ENCODE peak calls at places on chromosomes 16 and 17, in four cellular contexts. A is IMR-90, R is endodermal cell, B is sigmoid colon. H is an unnamed sample.

GRCh38 chr17:75498019-75498725 is 17.2 kb downstream of the CASKIN2 start:
- DNase-seq in A (no peak), R (no peak), B (no peak), H (no peak)

GRCh38 chr17:14845562-14846335 is 419.4 kb downstream of the PMP22 start:
- DNase-seq in A (peak; percentile 18), R (no peak), B (no peak), H (no peak)

GRCh38 chr16:8634991-8635736 is 13.7 kb downstream of the METTL22 start:
- DNase-seq in A (peak; percentile 28), R (peak; percentile 89), B (peak; percentile 56), H (no peak)

GRCh38 chr17:6456914-6457687 is 12.8 kb downstream of the PIMREG start:
- DNase-seq in A (peak; percentile 76), R (peak; percentile 73), B (no peak), H (no peak)

GRCh38 chr16:88957456-88957767 is 19.6 kb downstream of the CBFA2T3 start:
- DNase-seq in A (no peak), R (no peak), B (no peak), H (no peak)

GRCh38 chr17:50052822-50053653 is 2.9 kb upstream of the ITGA3 start:
- DNase-seq in A (peak; percentile 38), R (no peak), B (no peak), H (no peak)

GRCh38 chr17:41559548-41559947 is 12.3 kb downstream of the KRT9 start:
- DNase-seq in A (peak; percentile 41), R (no peak), B (no peak), H (no peak)

GRCh38 chr17:41464682-41465081 is 2.5 kb downstream of the KRT32 start:
- DNase-seq in A (peak; percentile 91), R (no peak), B (no peak), H (peak; percentile 72)

GRCh38 chr16:81469710-81470481 is 25.3 kb downstream of the CMIP start:
- DNase-seq in A (no peak), R (no peak), B (no peak), H (peak; percentile 87)

GRCh38 chr16:9055661-9056060 is 35.8 kb upstream of the HAPSTR1 start:
- DNase-seq in A (peak; percentile 90), R (no peak), B (no peak), H (no peak)

GRCh38 chr17:58308173-58308984 is 20.2 kb downstream of the TSPOAP1 start:
- DNase-seq in A (no peak), R (peak; percentile 96), B (no peak), H (peak; percentile 83)

GRCh38 chr16:5874899-5875298 is 777.3 kb upstream of the EEF2KMT start:
- DNase-seq in A (no peak), R (no peak), B (no peak), H (no peak)

GRCh38 chr16:49493836-49494235 is 120.2 kb downstream of the C16orf78 start:
- DNase-seq in A (no peak), R (no peak), B (no peak), H (peak; percentile 24)

GRCh38 chr17:38353084-38353604 is 1.5 kb downstream of the SOCS7 start:
- DNase-seq in A (no peak), R (no peak), B (no peak), H (no peak)

GRCh38 chr16:72172105-72173034 is at the start of gene PMFBP1:
- DNase-seq in A (peak; percentile 59), R (no peak), B (peak; percentile 66), H (no peak)

GRCh38 chr17:7113273-7114071 is 1.1 kb downstream of the ASGR2 start:
- DNase-seq in A (no peak), R (no peak), B (no peak), H (no peak)

GRCh38 chr16:73713817-73714495 is 582.7 kb upstream of the PSMD7 start:
- DNase-seq in A (peak; percentile 4), R (peak; percentile 88), B (no peak), H (no peak)

GRCh38 chr17:45320349-45320930 is 3.6 kb upstream of the MAP3K14 start:
- DNase-seq in A (peak; percentile 56), R (no peak), B (no peak), H (no peak)

GRCh38 chr16:76777721-76778120 is 413.3 kb upstream of the MON1B start:
- DNase-seq in A (no peak), R (no peak), B (no peak), H (no peak)

GRCh38 chr16:19132898-19133297 is 19.1 kb downstream of the ITPRIPL2 start:
- DNase-seq in A (no peak), R (no peak), B (no peak), H (no peak)

GRCh38 chr17:48998557-48999440 is 1.6 kb downstream of the IGF2BP1 start:
- DNase-seq in A (peak; percentile 59), R (peak; percentile 70), B (no peak), H (no peak)

GRCh38 chr17:41254861-41255260 is 323 bp upstream of the KRTAP9-9 start:
- DNase-seq in A (peak; percentile 34), R (no peak), B (no peak), H (no peak)

GRCh38 chr16:89010210-89010925 is 33.4 kb upstream of the CBFA2T3 start:
- DNase-seq in A (no peak), R (peak; percentile 30), B (peak; percentile 26), H (peak; percentile 55)

GRCh38 chr16:67015317-67015731 is 13.6 kb upstream of the CBFB start:
- DNase-seq in A (no peak), R (no peak), B (peak; percentile 24), H (no peak)

GRCh38 chr16:89796104-89796503 is 20.3 kb downstream of the FANCA start:
- DNase-seq in A (no peak), R (no peak), B (no peak), H (peak; percentile 57)

GRCh38 chr17:32227910-32228309 is 37.7 kb upstream of the RHBDL3 start:
- DNase-seq in A (no peak), R (peak; percentile 79), B (no peak), H (no peak)

GRCh38 chr16:84810518-84811273 is 9.1 kb upstream of the CRISPLD2 start:
- DNase-seq in A (peak; percentile 63), R (no peak), B (peak; percentile 84), H (no peak)

GRCh38 chr17:66910651-66911285 is 53.7 kb upstream of the CACNG4 start:
- DNase-seq in A (no peak), R (no peak), B (no peak), H (no peak)

GRCh38 chr17:31496601-31497000 is 105.1 kb downstream of the RAB11FIP4 start:
- DNase-seq in A (no peak), R (no peak), B (no peak), H (no peak)

GRCh38 chr17:45101883-45102811 is 30.2 kb downstream of the PLCD3 start:
- DNase-seq in A (no peak), R (no peak), B (no peak), H (no peak)

GRCh38 chr16:19071811-19072777 is 4.7 kb downstream of the COQ7 start:
- DNase-seq in A (peak; percentile 56), R (peak; percentile 88), B (no peak), H (peak; percentile 45)

GRCh38 chr17:42408076-42408475 is 15.0 kb downstream of the CAVIN1 start:
- DNase-seq in A (no peak), R (peak; percentile 78), B (no peak), H (no peak)

GRCh38 chr17:82241926-82242697 is 13.3 kb downstream of the SLC16A3 start:
- DNase-seq in A (no peak), R (no peak), B (peak; percentile 84), H (peak; percentile 78)
- TF ChIP-seq CTCF in A (no peak), R (no peak), B (no peak), H (no peak)

GRCh38 chr16:57533366-57533617 is 3.1 kb downstream of the CCDC102A start:
- DNase-seq in A (no peak), R (no peak), B (no peak), H (no peak)
- H3K4me1 ChIP-seq in A (peaks cover 28% of the 10 kb centered on the region), R (no peaks in the 10 kb centered on the region), B (peaks cover 71% of the 10 kb centered on the region), H (peaks cover 17% of the 10 kb centered on the region)

DNA sequence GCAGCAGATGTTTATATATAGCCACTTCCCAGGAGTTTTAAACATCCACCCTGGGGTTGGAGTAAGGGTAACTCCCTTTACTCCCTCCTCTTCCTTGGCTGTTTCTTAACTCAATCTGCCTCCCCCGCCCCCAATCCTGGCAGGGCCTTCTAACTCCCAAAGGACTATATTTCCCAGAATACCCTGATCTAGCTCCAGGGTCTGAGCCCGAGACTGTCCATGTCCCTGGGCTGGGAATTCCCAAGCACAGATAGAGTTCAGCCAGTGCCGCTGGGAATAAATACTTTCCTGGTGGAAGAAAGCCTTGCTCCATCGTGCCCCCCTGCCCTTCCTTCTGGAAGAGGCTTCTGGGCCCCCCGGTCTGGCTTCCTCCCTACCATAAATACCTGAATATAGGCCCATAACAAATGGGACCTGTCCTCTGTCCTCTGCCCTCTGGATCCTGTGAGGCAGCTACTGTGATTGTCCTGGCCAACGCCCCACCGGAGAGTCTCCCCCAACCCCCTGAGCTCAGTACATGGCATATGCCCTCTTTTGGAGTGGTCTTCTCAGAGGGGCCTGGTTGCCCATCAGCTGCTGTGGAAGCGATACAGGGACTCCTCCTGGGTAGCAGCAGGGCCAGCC is 10.2 kb downstream of the BAHCC1 start:
- DNase-seq in A (no peak), R (no peak), B (peak; percentile 93), H (no peak)
- H3K4me3 ChIP-seq in A (no peak overlapping the region), R (no peak overlapping the region), B (no peak overlapping the region), H (no peak overlapping the region)

GRCh38 chr16:78480588-78480987 is 381.1 kb downstream of the WWOX start:
- DNase-seq in A (no peak), R (no peak), B (no peak), H (no peak)

GRCh38 chr16:78474762-78475161 is 375.3 kb downstream of the WWOX start:
- DNase-seq in A (no peak), R (no peak), B (no peak), H (no peak)

GRCh38 chr16:78483124-78483992 is 383.9 kb downstream of the WWOX start:
- DNase-seq in A (no peak), R (no peak), B (no peak), H (no peak)

GRCh38 chr16:78479723-78480122 is 380.3 kb downstream of the WWOX start:
- DNase-seq in A (no peak), R (peak; percentile 57), B (no peak), H (no peak)

GRCh38 chr16:78478267-78478821 is 378.9 kb downstream of the WWOX start:
- DNase-seq in A (no peak), R (peak; percentile 75), B (no peak), H (no peak)
- TF ChIP-seq CTCF in A (no peak), R (peak; percentile 65), B (no peak), H (no peak)

DNA sequence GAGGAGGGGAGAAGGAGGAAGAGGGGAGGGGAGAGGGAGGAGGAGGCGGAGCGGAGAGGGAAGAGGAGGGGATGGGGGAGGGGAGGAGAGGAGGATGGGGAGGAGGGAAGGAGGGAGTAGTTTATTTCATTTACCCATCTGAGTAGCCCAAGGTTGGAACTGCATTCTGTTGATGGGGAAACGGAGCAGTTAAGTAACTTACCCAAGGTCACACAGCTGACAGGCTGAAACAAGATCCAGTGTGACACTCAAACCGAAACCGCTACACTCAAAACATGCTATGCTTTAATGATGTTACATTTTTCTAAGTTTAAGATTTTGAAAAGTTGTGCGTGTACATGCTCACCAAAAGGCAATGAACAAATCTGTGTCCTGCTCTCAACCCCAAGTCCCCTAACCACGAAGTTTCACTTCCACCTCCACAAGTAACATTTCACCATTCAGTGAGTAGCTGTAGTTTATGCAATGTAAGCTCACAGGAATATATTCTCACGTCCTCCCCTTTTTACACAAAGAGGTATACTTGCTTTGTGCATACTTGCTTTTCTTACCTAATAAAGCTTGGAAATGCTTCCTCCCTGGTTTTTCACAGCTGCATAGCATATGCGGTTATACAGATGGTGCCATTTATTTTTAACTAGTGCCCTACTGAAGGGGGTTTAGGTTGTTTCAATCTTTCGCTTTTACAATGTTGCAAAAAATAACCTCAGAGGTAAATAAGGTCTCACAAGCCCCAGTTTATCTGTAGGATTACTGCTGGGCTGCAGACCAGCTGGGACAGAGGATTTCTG is 275.3 kb downstream of the PARN start:
- DNase-seq in A (peak; percentile 18), R (no peak), B (no peak), H (peak; percentile 50)
- H3K4me1 ChIP-seq in A (peaks cover 1% of the 10 kb centered on the region), R (no peaks in the 10 kb centered on the region), B (no peaks in the 10 kb centered on the region), H (peaks cover 3% of the 10 kb centered on the region)

H was measured in left lung.